ENCODE peak calls at places on chromosome 6, in eight cellular contexts. One of them, this sample, is unnamed.

GRCh38 chr6:4503700-4504099 is 272.5 kb upstream of the CDYL start:
- DNase-seq in T-helper 22 cell: no peak
- DNase-seq in HCT116: no peak
- DNase-seq in T-helper 17 cell: no peak
- DNase-seq in fibroblast of pulmonary artery: no peak
- DNase-seq in cardiac muscle cell: no peak
- DNase-seq in T-cell: no peak
- DNase-seq in smooth muscle cell of the brain vasculature: no peak
- DNase-seq in this sample: no peak

GRCh38 chr6:34414999-34415858 is 10.6 kb downstream of the RPS10 start:
- DNase-seq in cardiac muscle cell: peak; percentile 33
- DNase-seq in smooth muscle cell of the brain vasculature: no peak
- DNase-seq in HCT116: peak; percentile 38
- DNase-seq in T-helper 22 cell: peak; percentile 9
- DNase-seq in T-helper 17 cell: peak; percentile 16
- DNase-seq in T-cell: peak; percentile 49
- DNase-seq in fibroblast of pulmonary artery: peak; percentile 88
- DNase-seq in this sample: peak; percentile 54

GRCh38 chr6:162123797-162124196 is 603.8 kb downstream of the PRKN start:
- DNase-seq in T-helper 17 cell: no peak
- DNase-seq in T-cell: no peak
- DNase-seq in HCT116: no peak
- DNase-seq in cardiac muscle cell: peak; percentile 25
- DNase-seq in fibroblast of pulmonary artery: peak; percentile 8
- DNase-seq in T-helper 22 cell: no peak
- DNase-seq in smooth muscle cell of the brain vasculature: no peak
- DNase-seq in this sample: no peak

GRCh38 chr6:168307695-168308021 is 11.9 kb downstream of the DACT2 start:
- DNase-seq in fibroblast of pulmonary artery: no peak
- DNase-seq in HCT116: no peak
- DNase-seq in smooth muscle cell of the brain vasculature: no peak
- DNase-seq in T-helper 22 cell: no peak
- DNase-seq in T-helper 17 cell: no peak
- DNase-seq in T-cell: no peak
- DNase-seq in cardiac muscle cell: no peak
- DNase-seq in this sample: no peak

GRCh38 chr6:53458097-53458866 is 86.6 kb downstream of the GCLC start:
- DNase-seq in HCT116: no peak
- DNase-seq in smooth muscle cell of the brain vasculature: no peak
- DNase-seq in fibroblast of pulmonary artery: no peak
- DNase-seq in T-cell: no peak
- DNase-seq in T-helper 22 cell: no peak
- DNase-seq in T-helper 17 cell: no peak
- DNase-seq in cardiac muscle cell: no peak
- DNase-seq in this sample: no peak

GRCh38 chr6:161038229-161039003 is 46.8 kb downstream of the MAP3K4 start:
- DNase-seq in smooth muscle cell of the brain vasculature: peak; percentile 28
- DNase-seq in HCT116: peak; percentile 45
- DNase-seq in cardiac muscle cell: no peak
- DNase-seq in fibroblast of pulmonary artery: peak; percentile 78
- DNase-seq in T-helper 17 cell: no peak
- DNase-seq in T-cell: no peak
- DNase-seq in T-helper 22 cell: no peak
- DNase-seq in this sample: peak; percentile 95

GRCh38 chr6:161414800-161415199 is 140.9 kb upstream of the AGPAT4 start:
- DNase-seq in T-helper 22 cell: no peak
- DNase-seq in T-helper 17 cell: no peak
- DNase-seq in HCT116: no peak
- DNase-seq in fibroblast of pulmonary artery: no peak
- DNase-seq in smooth muscle cell of the brain vasculature: no peak
- DNase-seq in cardiac muscle cell: no peak
- DNase-seq in T-cell: no peak
- DNase-seq in this sample: no peak

GRCh38 chr6:14123331-14124105 is 5.9 kb downstream of the CD83 start:
- DNase-seq in cardiac muscle cell: no peak
- DNase-seq in HCT116: no peak
- DNase-seq in T-helper 22 cell: no peak
- DNase-seq in fibroblast of pulmonary artery: no peak
- DNase-seq in T-helper 17 cell: no peak
- DNase-seq in T-cell: no peak
- DNase-seq in smooth muscle cell of the brain vasculature: no peak
- DNase-seq in this sample: no peak

GRCh38 chr6:29789176-29789575 is 38.4 kb upstream of the HLA-G start:
- DNase-seq in smooth muscle cell of the brain vasculature: no peak
- DNase-seq in HCT116: no peak
- DNase-seq in T-helper 17 cell: no peak
- DNase-seq in T-cell: no peak
- DNase-seq in fibroblast of pulmonary artery: no peak
- DNase-seq in T-helper 22 cell: no peak
- DNase-seq in cardiac muscle cell: no peak
- DNase-seq in this sample: no peak

GRCh38 chr6:157229219-157229607 is 94.1 kb downstream of the TMEM242 start:
- DNase-seq in cardiac muscle cell: no peak
- DNase-seq in HCT116: no peak
- DNase-seq in T-helper 22 cell: no peak
- DNase-seq in T-cell: no peak
- DNase-seq in fibroblast of pulmonary artery: no peak
- DNase-seq in smooth muscle cell of the brain vasculature: no peak
- DNase-seq in T-helper 17 cell: no peak
- DNase-seq in this sample: no peak

GRCh38 chr6:21438237-21438985 is 155.1 kb upstream of the SOX4 start:
- DNase-seq in T-helper 17 cell: no peak
- DNase-seq in HCT116: no peak
- DNase-seq in T-cell: no peak
- DNase-seq in fibroblast of pulmonary artery: no peak
- DNase-seq in T-helper 22 cell: no peak
- DNase-seq in cardiac muscle cell: no peak
- DNase-seq in smooth muscle cell of the brain vasculature: no peak
- DNase-seq in this sample: no peak

GRCh38 chr6:74946961-74947360 is 258.9 kb downstream of the COL12A1 start:
- DNase-seq in T-helper 22 cell: no peak
- DNase-seq in smooth muscle cell of the brain vasculature: no peak
- DNase-seq in HCT116: peak; percentile 72
- DNase-seq in fibroblast of pulmonary artery: peak; percentile 49
- DNase-seq in T-cell: no peak
- DNase-seq in cardiac muscle cell: no peak
- DNase-seq in T-helper 17 cell: no peak
- DNase-seq in this sample: peak; percentile 34

GRCh38 chr6:62272118-62272517 is 13.9 kb downstream of the KHDRBS2 start:
- DNase-seq in fibroblast of pulmonary artery: no peak
- DNase-seq in smooth muscle cell of the brain vasculature: no peak
- DNase-seq in cardiac muscle cell: no peak
- DNase-seq in HCT116: no peak
- DNase-seq in T-helper 17 cell: no peak
- DNase-seq in T-helper 22 cell: no peak
- DNase-seq in T-cell: no peak
- DNase-seq in this sample: no peak

GRCh38 chr6:24660100-24660499 is 6.6 kb downstream of the TDP2 start:
- DNase-seq in T-helper 17 cell: no peak
- DNase-seq in T-cell: no peak
- DNase-seq in T-helper 22 cell: no peak
- DNase-seq in HCT116: no peak
- DNase-seq in fibroblast of pulmonary artery: no peak
- DNase-seq in cardiac muscle cell: no peak
- DNase-seq in smooth muscle cell of the brain vasculature: no peak
- DNase-seq in this sample: no peak

GRCh38 chr6:154201708-154202107 is 154.9 kb downstream of the IPCEF1 start:
- DNase-seq in T-cell: no peak
- DNase-seq in T-helper 22 cell: no peak
- DNase-seq in smooth muscle cell of the brain vasculature: no peak
- DNase-seq in fibroblast of pulmonary artery: no peak
- DNase-seq in HCT116: no peak
- DNase-seq in T-helper 17 cell: no peak
- DNase-seq in cardiac muscle cell: no peak
- DNase-seq in this sample: no peak

GRCh38 chr6:53338304-53338703 is 10.4 kb downstream of the ELOVL5 start:
- DNase-seq in T-helper 17 cell: no peak
- DNase-seq in T-cell: no peak
- DNase-seq in smooth muscle cell of the brain vasculature: no peak
- DNase-seq in T-helper 22 cell: no peak
- DNase-seq in HCT116: no peak
- DNase-seq in fibroblast of pulmonary artery: no peak
- DNase-seq in cardiac muscle cell: no peak
- DNase-seq in this sample: no peak

GRCh38 chr6:16670617-16671051 is 90.6 kb downstream of the ATXN1 start:
- DNase-seq in cardiac muscle cell: no peak
- DNase-seq in T-helper 17 cell: no peak
- DNase-seq in T-cell: no peak
- DNase-seq in T-helper 22 cell: no peak
- DNase-seq in HCT116: no peak
- DNase-seq in fibroblast of pulmonary artery: no peak
- DNase-seq in smooth muscle cell of the brain vasculature: no peak
- DNase-seq in this sample: no peak

GRCh38 chr6:144264270-144265060 is 20.7 kb upstream of the UTRN start:
- DNase-seq in T-cell: no peak
- DNase-seq in cardiac muscle cell: peak; percentile 64
- DNase-seq in HCT116: peak; percentile 71
- DNase-seq in T-helper 22 cell: no peak
- DNase-seq in smooth muscle cell of the brain vasculature: peak; percentile 58
- DNase-seq in fibroblast of pulmonary artery: peak; percentile 93
- DNase-seq in T-helper 17 cell: no peak
- DNase-seq in this sample: peak; percentile 89

GRCh38 chr6:159654483-159655098 is 38.5 kb downstream of the SOD2 start:
- DNase-seq in smooth muscle cell of the brain vasculature: peak; percentile 13
- DNase-seq in T-helper 17 cell: no peak
- DNase-seq in cardiac muscle cell: peak; percentile 65
- DNase-seq in HCT116: peak; percentile 41
- DNase-seq in T-cell: no peak
- DNase-seq in fibroblast of pulmonary artery: peak; percentile 81
- DNase-seq in T-helper 22 cell: no peak
- DNase-seq in this sample: peak; percentile 59

GRCh38 chr6:33191383-33192104 is 723 bp downstream of the COL11A2 start:
- DNase-seq in fibroblast of pulmonary artery: no peak
- DNase-seq in HCT116: no peak
- DNase-seq in T-helper 17 cell: no peak
- DNase-seq in smooth muscle cell of the brain vasculature: no peak
- DNase-seq in T-helper 22 cell: no peak
- DNase-seq in T-cell: no peak
- DNase-seq in cardiac muscle cell: peak; percentile 60
- DNase-seq in this sample: no peak

GRCh38 chr6:129317931-129318820 is 391.8 kb downstream of the ARHGAP18 start:
- DNase-seq in fibroblast of pulmonary artery: peak; percentile 81
- DNase-seq in HCT116: no peak
- DNase-seq in smooth muscle cell of the brain vasculature: no peak
- DNase-seq in T-helper 22 cell: no peak
- DNase-seq in T-cell: no peak
- DNase-seq in T-helper 17 cell: no peak
- DNase-seq in cardiac muscle cell: no peak
- DNase-seq in this sample: peak; percentile 54

GRCh38 chr6:6649824-6650349 is 61.4 kb downstream of the LY86 start:
- DNase-seq in HCT116: no peak
- DNase-seq in T-cell: no peak
- DNase-seq in fibroblast of pulmonary artery: no peak
- DNase-seq in T-helper 22 cell: no peak
- DNase-seq in cardiac muscle cell: no peak
- DNase-seq in T-helper 17 cell: no peak
- DNase-seq in smooth muscle cell of the brain vasculature: no peak
- DNase-seq in this sample: no peak

This sample was measured in mesenchymal stem cell.